ENCODE peak calls at places on chromosome 12, in ten cellular contexts. One of them, this sample, is unnamed.

GRCh38 chr12:132367401-132367851 is 38.0 kb upstream of the GALNT9 start:
- DNase-seq in lower leg skin: peak
- DNase-seq in mesenchymal stem cell: no peak
- DNase-seq in EL: peak
- DNase-seq in SHP77: no peak
- DNase-seq in astrocyte of the spinal cord: no peak
- DNase-seq in GM03348: no peak
- DNase-seq in aorta: no peak
- DNase-seq in AG09319: no peak
- DNase-seq in activated CD4-positive, alpha-beta memory T cell treated with anti-CD3 and anti-CD28 coated beads, Interleukin-2, amount 10 ng/mL, durations not matched to agents 7 days and 5 days: no peak
- DNase-seq in this sample: no peak

GRCh38 chr12:108316153-108316892 is 22.8 kb downstream of the CMKLR1 start:
- DNase-seq in activated CD4-positive, alpha-beta memory T cell treated with anti-CD3 and anti-CD28 coated beads, Interleukin-2, amount 10 ng/mL, durations not matched to agents 7 days and 5 days: no peak
- DNase-seq in EL: no peak
- DNase-seq in mesenchymal stem cell: no peak
- DNase-seq in astrocyte of the spinal cord: no peak
- DNase-seq in aorta: no peak
- DNase-seq in lower leg skin: no peak
- DNase-seq in AG09319: no peak
- DNase-seq in SHP77: no peak
- DNase-seq in GM03348: no peak
- DNase-seq in this sample: no peak

GRCh38 chr12:125382896-125383295 is 317.7 kb downstream of the AACS start:
- DNase-seq in EL: no peak
- DNase-seq in activated CD4-positive, alpha-beta memory T cell treated with anti-CD3 and anti-CD28 coated beads, Interleukin-2, amount 10 ng/mL, durations not matched to agents 7 days and 5 days: no peak
- DNase-seq in AG09319: no peak
- DNase-seq in mesenchymal stem cell: no peak
- DNase-seq in GM03348: no peak
- DNase-seq in SHP77: no peak
- DNase-seq in lower leg skin: no peak
- DNase-seq in astrocyte of the spinal cord: no peak
- DNase-seq in aorta: no peak
- DNase-seq in this sample: no peak

GRCh38 chr12:91633734-91634357 is 451.2 kb upstream of the DCN start:
- DNase-seq in AG09319: no peak
- DNase-seq in astrocyte of the spinal cord: no peak
- DNase-seq in EL: no peak
- DNase-seq in aorta: no peak
- DNase-seq in lower leg skin: no peak
- DNase-seq in GM03348: no peak
- DNase-seq in SHP77: no peak
- DNase-seq in activated CD4-positive, alpha-beta memory T cell treated with anti-CD3 and anti-CD28 coated beads, Interleukin-2, amount 10 ng/mL, durations not matched to agents 7 days and 5 days: no peak
- DNase-seq in mesenchymal stem cell: no peak
- DNase-seq in this sample: no peak

GRCh38 chr12:26032719-26033241 is 74.3 kb downstream of the RASSF8 start:
- DNase-seq in mesenchymal stem cell: peak
- DNase-seq in SHP77: peak
- DNase-seq in aorta: no peak
- DNase-seq in astrocyte of the spinal cord: peak
- DNase-seq in lower leg skin: no peak
- DNase-seq in GM03348: peak
- DNase-seq in EL: peak
- DNase-seq in activated CD4-positive, alpha-beta memory T cell treated with anti-CD3 and anti-CD28 coated beads, Interleukin-2, amount 10 ng/mL, durations not matched to agents 7 days and 5 days: no peak
- DNase-seq in AG09319: no peak
- DNase-seq in this sample: no peak

GRCh38 chr12:15757553-15758255 is 31.5 kb downstream of the EPS8 start:
- DNase-seq in activated CD4-positive, alpha-beta memory T cell treated with anti-CD3 and anti-CD28 coated beads, Interleukin-2, amount 10 ng/mL, durations not matched to agents 7 days and 5 days: no peak
- DNase-seq in SHP77: no peak
- DNase-seq in mesenchymal stem cell: peak
- DNase-seq in GM03348: peak
- DNase-seq in aorta: peak
- DNase-seq in AG09319: no peak
- DNase-seq in astrocyte of the spinal cord: peak
- DNase-seq in EL: peak
- DNase-seq in lower leg skin: peak
- DNase-seq in this sample: peak

GRCh38 chr12:31220633-31221565 is 105.1 kb downstream of the SINHCAF start:
- DNase-seq in mesenchymal stem cell: peak
- DNase-seq in activated CD4-positive, alpha-beta memory T cell treated with anti-CD3 and anti-CD28 coated beads, Interleukin-2, amount 10 ng/mL, durations not matched to agents 7 days and 5 days: no peak
- DNase-seq in astrocyte of the spinal cord: peak
- DNase-seq in SHP77: no peak
- DNase-seq in EL: no peak
- DNase-seq in AG09319: no peak
- DNase-seq in GM03348: no peak
- DNase-seq in lower leg skin: no peak
- DNase-seq in aorta: no peak
- DNase-seq in this sample: no peak

GRCh38 chr12:5492562-5492961 is 60.7 kb downstream of the NTF3 start:
- DNase-seq in AG09319: no peak
- DNase-seq in mesenchymal stem cell: peak
- DNase-seq in lower leg skin: no peak
- DNase-seq in EL: no peak
- DNase-seq in aorta: no peak
- DNase-seq in SHP77: no peak
- DNase-seq in GM03348: no peak
- DNase-seq in activated CD4-positive, alpha-beta memory T cell treated with anti-CD3 and anti-CD28 coated beads, Interleukin-2, amount 10 ng/mL, durations not matched to agents 7 days and 5 days: no peak
- DNase-seq in astrocyte of the spinal cord: no peak
- DNase-seq in this sample: no peak

GRCh38 chr12:79665488-79665887 is 25.3 kb downstream of the PAWR start:
- DNase-seq in activated CD4-positive, alpha-beta memory T cell treated with anti-CD3 and anti-CD28 coated beads, Interleukin-2, amount 10 ng/mL, durations not matched to agents 7 days and 5 days: no peak
- DNase-seq in lower leg skin: no peak
- DNase-seq in aorta: no peak
- DNase-seq in AG09319: no peak
- DNase-seq in EL: no peak
- DNase-seq in astrocyte of the spinal cord: no peak
- DNase-seq in SHP77: no peak
- DNase-seq in GM03348: no peak
- DNase-seq in mesenchymal stem cell: peak
- DNase-seq in this sample: no peak

GRCh38 chr12:118498171-118498570 is 121.8 kb downstream of the SUDS3 start:
- DNase-seq in EL: peak
- DNase-seq in GM03348: no peak
- DNase-seq in aorta: no peak
- DNase-seq in mesenchymal stem cell: no peak
- DNase-seq in astrocyte of the spinal cord: no peak
- DNase-seq in AG09319: no peak
- DNase-seq in activated CD4-positive, alpha-beta memory T cell treated with anti-CD3 and anti-CD28 coated beads, Interleukin-2, amount 10 ng/mL, durations not matched to agents 7 days and 5 days: no peak
- DNase-seq in lower leg skin: no peak
- DNase-seq in SHP77: no peak
- DNase-seq in this sample: no peak

GRCh38 chr12:78359530-78359929 is 505.0 kb upstream of the SYT1 start:
- DNase-seq in AG09319: no peak
- DNase-seq in EL: peak
- DNase-seq in aorta: no peak
- DNase-seq in lower leg skin: no peak
- DNase-seq in activated CD4-positive, alpha-beta memory T cell treated with anti-CD3 and anti-CD28 coated beads, Interleukin-2, amount 10 ng/mL, durations not matched to agents 7 days and 5 days: no peak
- DNase-seq in SHP77: no peak
- DNase-seq in GM03348: peak
- DNase-seq in astrocyte of the spinal cord: peak
- DNase-seq in mesenchymal stem cell: no peak
- DNase-seq in this sample: no peak

GRCh38 chr12:8108808-8109398 is 14.5 kb upstream of the CLEC4A start:
- DNase-seq in activated CD4-positive, alpha-beta memory T cell treated with anti-CD3 and anti-CD28 coated beads, Interleukin-2, amount 10 ng/mL, durations not matched to agents 7 days and 5 days: peak
- DNase-seq in GM03348: peak
- DNase-seq in AG09319: peak
- DNase-seq in lower leg skin: peak
- DNase-seq in SHP77: peak
- DNase-seq in EL: peak
- DNase-seq in mesenchymal stem cell: peak
- DNase-seq in aorta: peak
- DNase-seq in astrocyte of the spinal cord: peak
- DNase-seq in this sample: peak

GRCh38 chr12:56162468-56163290 is 4.5 kb downstream of the MYL6 start:
- DNase-seq in lower leg skin: no peak
- DNase-seq in activated CD4-positive, alpha-beta memory T cell treated with anti-CD3 and anti-CD28 coated beads, Interleukin-2, amount 10 ng/mL, durations not matched to agents 7 days and 5 days: no peak
- DNase-seq in aorta: peak
- DNase-seq in EL: peak
- DNase-seq in SHP77: no peak
- DNase-seq in AG09319: no peak
- DNase-seq in GM03348: no peak
- DNase-seq in mesenchymal stem cell: no peak
- DNase-seq in astrocyte of the spinal cord: no peak
- DNase-seq in this sample: no peak

GRCh38 chr12:72285861-72286260 is 13.7 kb downstream of the TRHDE start:
- DNase-seq in EL: no peak
- DNase-seq in AG09319: no peak
- DNase-seq in mesenchymal stem cell: no peak
- DNase-seq in lower leg skin: no peak
- DNase-seq in SHP77: no peak
- DNase-seq in astrocyte of the spinal cord: no peak
- DNase-seq in aorta: no peak
- DNase-seq in activated CD4-positive, alpha-beta memory T cell treated with anti-CD3 and anti-CD28 coated beads, Interleukin-2, amount 10 ng/mL, durations not matched to agents 7 days and 5 days: no peak
- DNase-seq in GM03348: no peak
- DNase-seq in this sample: no peak

GRCh38 chr12:41778934-41779333 is 365.7 kb downstream of the GXYLT1 start:
- DNase-seq in GM03348: no peak
- DNase-seq in EL: no peak
- DNase-seq in lower leg skin: no peak
- DNase-seq in activated CD4-positive, alpha-beta memory T cell treated with anti-CD3 and anti-CD28 coated beads, Interleukin-2, amount 10 ng/mL, durations not matched to agents 7 days and 5 days: no peak
- DNase-seq in SHP77: no peak
- DNase-seq in AG09319: no peak
- DNase-seq in astrocyte of the spinal cord: no peak
- DNase-seq in mesenchymal stem cell: no peak
- DNase-seq in aorta: no peak
- DNase-seq in this sample: no peak

GRCh38 chr12:85448548-85449139 is 168.6 kb downstream of the ALX1 start:
- DNase-seq in SHP77: peak
- DNase-seq in aorta: no peak
- DNase-seq in AG09319: no peak
- DNase-seq in activated CD4-positive, alpha-beta memory T cell treated with anti-CD3 and anti-CD28 coated beads, Interleukin-2, amount 10 ng/mL, durations not matched to agents 7 days and 5 days: no peak
- DNase-seq in lower leg skin: no peak
- DNase-seq in astrocyte of the spinal cord: peak
- DNase-seq in mesenchymal stem cell: no peak
- DNase-seq in GM03348: peak
- DNase-seq in EL: no peak
- DNase-seq in this sample: no peak

GRCh38 chr12:65885312-65885711 is 61.0 kb downstream of the HMGA2 start:
- DNase-seq in AG09319: no peak
- DNase-seq in mesenchymal stem cell: no peak
- DNase-seq in SHP77: no peak
- DNase-seq in GM03348: peak
- DNase-seq in EL: no peak
- DNase-seq in aorta: no peak
- DNase-seq in astrocyte of the spinal cord: no peak
- DNase-seq in lower leg skin: peak
- DNase-seq in activated CD4-positive, alpha-beta memory T cell treated with anti-CD3 and anti-CD28 coated beads, Interleukin-2, amount 10 ng/mL, durations not matched to agents 7 days and 5 days: no peak
- DNase-seq in this sample: no peak

This sample was measured in HepG2.